ENCODE peak calls at places on chromosomes 5 and 9, in eight cellular contexts. G, S, R, Z, A, Y, N and D are unnamed samples.

GRCh38 chr9:35478871-35479270 is 11.0 kb upstream of the RUSC2 start:
- DNase-seq in G (no peak), S (no peak), R (no peak), Z (no peak), A (no peak), Y (no peak), N (no peak), D (no peak)

GRCh38 chr5:169416583-169417196 is 115.8 kb upstream of the SLIT3 start:
- DNase-seq in G (peak; percentile 90), S (no peak), R (no peak), Z (peak; percentile 94), A (peak; percentile 100), Y (peak; percentile 49), N (no peak), D (no peak)

GRCh38 chr9:129633848-129634247 is 7.9 kb downstream of the NTMT1 start:
- DNase-seq in G (no peak), S (no peak), R (no peak), Z (no peak), A (no peak), Y (no peak), N (no peak), D (no peak)

GRCh38 chr9:108746864-108747263 is 108.9 kb downstream of the ACTL7B start:
- DNase-seq in G (no peak), S (no peak), R (no peak), Z (peak; percentile 9), A (peak; percentile 50), Y (no peak), N (no peak), D (no peak)

GRCh38 chr9:104682642-104683041 is 11.7 kb upstream of the OR13D1 start:
- DNase-seq in G (no peak), S (no peak), R (peak; percentile 62), Z (peak; percentile 41), A (peak; percentile 67), Y (no peak), N (peak; percentile 81), D (peak; percentile 29)

GRCh38 chr5:34499001-34499734 is 157.0 kb upstream of the RAI14 start:
- DNase-seq in G (no peak), S (no peak), R (no peak), Z (peak; percentile 88), A (peak; percentile 89), Y (no peak), N (no peak), D (no peak)

GRCh38 chr9:20205821-20206220 is 416.5 kb downstream of the MLLT3 start:
- DNase-seq in G (no peak), S (no peak), R (no peak), Z (peak; percentile 19), A (peak; percentile 64), Y (no peak), N (no peak), D (no peak)

GRCh38 chr5:180043381-180043780 is 28.2 kb downstream of the RNF130 start:
- DNase-seq in G (no peak), S (no peak), R (no peak), Z (peak; percentile 53), A (no peak), Y (no peak), N (no peak), D (no peak)

GRCh38 chr5:54180616-54181015 is 129.8 kb downstream of the ARL15 start:
- DNase-seq in G (no peak), S (no peak), R (no peak), Z (peak; percentile 31), A (peak; percentile 54), Y (no peak), N (peak; percentile 49), D (no peak)

GRCh38 chr9:122085260-122085659 is 7.8 kb downstream of the TTLL11 start:
- DNase-seq in G (no peak), S (no peak), R (no peak), Z (no peak), A (no peak), Y (no peak), N (no peak), D (no peak)

GRCh38 chr5:178431777-178432155 is 158.4 kb downstream of the COL23A1 start:
- DNase-seq in G (no peak), S (no peak), R (no peak), Z (peak; percentile 5), A (peak; percentile 3), Y (no peak), N (no peak), D (no peak)

GRCh38 chr5:107508083-107508482 is 162.7 kb downstream of the EFNA5 start:
- DNase-seq in G (no peak), S (no peak), R (no peak), Z (no peak), A (no peak), Y (no peak), N (no peak), D (no peak)

GRCh38 chr9:87370003-87370685 is 127.5 kb upstream of the DAPK1 start:
- DNase-seq in G (no peak), S (no peak), R (no peak), Z (peak; percentile 51), A (no peak), Y (no peak), N (no peak), D (no peak)

GRCh38 chr5:98031496-98031895 is 742.0 kb upstream of the RGMB start:
- DNase-seq in G (no peak), S (no peak), R (no peak), Z (no peak), A (peak; percentile 2), Y (no peak), N (no peak), D (no peak)

GRCh38 chr9:99171225-99172128 is 50.3 kb downstream of the ALG2 start:
- DNase-seq in G (no peak), S (no peak), R (no peak), Z (no peak), A (no peak), Y (no peak), N (no peak), D (no peak)

GRCh38 chr9:98657897-98658296 is 50.8 kb downstream of the GABBR2 start:
- DNase-seq in G (no peak), S (no peak), R (no peak), Z (peak; percentile 84), A (peak; percentile 92), Y (no peak), N (no peak), D (no peak)

GRCh38 chr5:111495159-111495558 is 17.2 kb downstream of the STARD4 start:
- DNase-seq in G (no peak), S (no peak), R (no peak), Z (no peak), A (no peak), Y (no peak), N (no peak), D (peak; percentile 66)

GRCh38 chr5:37184748-37185364 is 64.3 kb downstream of the CPLANE1 start:
- DNase-seq in G (no peak), S (no peak), R (peak; percentile 68), Z (no peak), A (no peak), Y (no peak), N (no peak), D (no peak)

GRCh38 chr9:22211588-22212360 is 202.7 kb upstream of the CDKN2B start:
- DNase-seq in G (no peak), S (no peak), R (no peak), Z (peak; percentile 97), A (peak; percentile 95), Y (no peak), N (no peak), D (no peak)

GRCh38 chr9:36843964-36844363 is 190.1 kb downstream of the PAX5 start:
- DNase-seq in G (no peak), S (no peak), R (no peak), Z (no peak), A (no peak), Y (no peak), N (no peak), D (no peak)

GRCh38 chr5:78760411-78761169 is 112.0 kb upstream of the LHFPL2 start:
- DNase-seq in G (no peak), S (no peak), R (peak; percentile 81), Z (no peak), A (peak; percentile 12), Y (no peak), N (peak; percentile 46), D (no peak)

GRCh38 chr5:170738840-170739239 is 44.7 kb upstream of the GABRP start:
- DNase-seq in G (no peak), S (no peak), R (no peak), Z (no peak), A (no peak), Y (no peak), N (no peak), D (no peak)

GRCh38 chr5:56479126-56479525 is 246.0 kb upstream of the ANKRD55 start:
- DNase-seq in G (no peak), S (no peak), R (peak; percentile 19), Z (no peak), A (no peak), Y (no peak), N (no peak), D (no peak)

GRCh38 chr9:136790640-136791465 is at the start of gene TMEM141:
- DNase-seq in G (peak; percentile 100), S (peak; percentile 100), R (peak; percentile 99), Z (peak; percentile 97), A (peak; percentile 100), Y (peak; percentile 100), N (peak; percentile 100), D (peak; percentile 99)
- H3K4me1 ChIP-seq in G (peaks cover 16% of the 10 kb centered on the region), S (peaks cover 16% of the 10 kb centered on the region), R (peaks cover 26% of the 10 kb centered on the region), Z (peaks cover 4% of the 10 kb centered on the region), A (peaks cover 5% of the 10 kb centered on the region), Y (peaks cover 20% of the 10 kb centered on the region), N (peaks cover 4% of the 10 kb centered on the region), D (peaks cover 1% of the 10 kb centered on the region)

GRCh38 chr5:102758576-102758975 is 3.5 kb downstream of the PAM start:
- DNase-seq in G (no peak), S (no peak), R (no peak), Z (peak; percentile 72), A (peak; percentile 72), Y (no peak), N (no peak), D (no peak)
- H3K27ac ChIP-seq in G (peak overlapping the region; percentile 97), S (no peak overlapping the region), R (no peak overlapping the region), Z (no peak overlapping the region), A (no peak overlapping the region), Y (no peak overlapping the region), N (no peak overlapping the region), D (no peak overlapping the region)

GRCh38 chr9:1051286-1052118 is 1.3 kb downstream of the DMRT2 start:
- DNase-seq in G (no peak), S (no peak), R (peak; percentile 78), Z (peak; percentile 1), A (peak; percentile 50), Y (peak; percentile 72), N (peak; percentile 68), D (peak; percentile 26)
- H3K4me3 ChIP-seq in G (peak overlapping the region; percentile 40), S (peak overlapping the region; percentile 15), R (peak overlapping the region; percentile 69), Z (no peak overlapping the region), A (peak overlapping the region; percentile 66), Y (peak overlapping the region; percentile 29), N (peak overlapping the region; percentile 56), D (peak overlapping the region; percentile 26)

GRCh38 chr9:37943329-37944265 is 39.7 kb upstream of the SLC25A51 start:
- DNase-seq in G (no peak), S (no peak), R (no peak), Z (peak; percentile 97), A (peak; percentile 93), Y (no peak), N (peak; percentile 36), D (no peak)
- H3K4me1 ChIP-seq in G (peaks cover 62% of the 10 kb centered on the region), S (no peaks in the 10 kb centered on the region), R (no peaks in the 10 kb centered on the region), Z (peaks cover 38% of the 10 kb centered on the region), A (peaks cover 58% of the 10 kb centered on the region), Y (no peaks in the 10 kb centered on the region), N (peaks cover 16% of the 10 kb centered on the region), D (no peaks in the 10 kb centered on the region)